ENCODE peak calls at places on chromosomes 2 and 18, in eight cellular contexts. One of them, this sample, is unnamed. For H3K4me1, the result is how much of the 10 kb centered on the place peaks cover.

GRCh38 chr18:47881752-47882455 is 48.6 kb downstream of the SMAD2 start:
- DNase-seq in CD8-positive, alpha-beta T cell: no peak
- DNase-seq in PC-3: peak
- DNase-seq in PC-9: peak
- DNase-seq in psoas muscle: no peak
- DNase-seq in sigmoid colon: no peak
- DNase-seq in lung: no peak
- DNase-seq in heart right ventricle: no peak
- DNase-seq in this sample: no peak

GRCh38 chr18:57569133-57569532 is 17.4 kb downstream of the FECH start:
- DNase-seq in CD8-positive, alpha-beta T cell: no peak
- DNase-seq in PC-3: no peak
- DNase-seq in PC-9: no peak
- DNase-seq in psoas muscle: no peak
- DNase-seq in sigmoid colon: no peak
- DNase-seq in lung: no peak
- DNase-seq in heart right ventricle: no peak
- DNase-seq in this sample: no peak

GRCh38 chr2:88239781-88240180 is 69.6 kb downstream of the THNSL2 start:
- DNase-seq in CD8-positive, alpha-beta T cell: peak
- DNase-seq in PC-3: no peak
- DNase-seq in PC-9: no peak
- DNase-seq in psoas muscle: no peak
- DNase-seq in sigmoid colon: no peak
- DNase-seq in lung: no peak
- DNase-seq in heart right ventricle: no peak
- DNase-seq in this sample: no peak

GRCh38 chr2:128997166-128997866 is 678.6 kb upstream of the HS6ST1 start:
- DNase-seq in CD8-positive, alpha-beta T cell: no peak
- DNase-seq in PC-3: no peak
- DNase-seq in PC-9: no peak
- DNase-seq in psoas muscle: no peak
- DNase-seq in sigmoid colon: no peak
- DNase-seq in lung: no peak
- DNase-seq in heart right ventricle: no peak
- DNase-seq in this sample: no peak

GRCh38 chr2:200380833-200381542 is 74.5 kb downstream of the SPATS2L start:
- DNase-seq in CD8-positive, alpha-beta T cell: no peak
- DNase-seq in PC-3: no peak
- DNase-seq in PC-9: peak
- DNase-seq in psoas muscle: no peak
- DNase-seq in sigmoid colon: no peak
- DNase-seq in lung: no peak
- DNase-seq in heart right ventricle: no peak
- DNase-seq in this sample: no peak

GRCh38 chr2:195899226-195899625 is 169.4 kb downstream of the DNAH7 start:
- DNase-seq in CD8-positive, alpha-beta T cell: no peak
- DNase-seq in PC-3: no peak
- DNase-seq in PC-9: no peak
- DNase-seq in psoas muscle: no peak
- DNase-seq in sigmoid colon: no peak
- DNase-seq in lung: no peak
- DNase-seq in heart right ventricle: no peak
- DNase-seq in this sample: no peak

GRCh38 chr2:196987654-196988364 is 61.3 kb upstream of the PGAP1 start:
- DNase-seq in CD8-positive, alpha-beta T cell: no peak
- DNase-seq in PC-3: peak
- DNase-seq in PC-9: peak
- DNase-seq in psoas muscle: no peak
- DNase-seq in sigmoid colon: no peak
- DNase-seq in lung: no peak
- DNase-seq in heart right ventricle: no peak
- DNase-seq in this sample: no peak

GRCh38 chr2:146741260-146741659 is 1103.6 kb upstream of the ACVR2A start:
- DNase-seq in CD8-positive, alpha-beta T cell: no peak
- DNase-seq in PC-3: peak
- DNase-seq in PC-9: no peak
- DNase-seq in psoas muscle: no peak
- DNase-seq in sigmoid colon: no peak
- DNase-seq in lung: no peak
- DNase-seq in heart right ventricle: no peak
- DNase-seq in this sample: no peak

GRCh38 chr2:196181484-196181883 is 10.1 kb upstream of the STK17B start:
- DNase-seq in CD8-positive, alpha-beta T cell: no peak
- DNase-seq in PC-3: no peak
- DNase-seq in PC-9: no peak
- DNase-seq in psoas muscle: no peak
- DNase-seq in sigmoid colon: no peak
- DNase-seq in lung: no peak
- DNase-seq in heart right ventricle: no peak
- DNase-seq in this sample: no peak

GRCh38 chr2:203913947-203914346 is 22.6 kb upstream of the ICOS start:
- DNase-seq in CD8-positive, alpha-beta T cell: no peak
- DNase-seq in PC-3: no peak
- DNase-seq in PC-9: no peak
- DNase-seq in psoas muscle: no peak
- DNase-seq in sigmoid colon: no peak
- DNase-seq in lung: no peak
- DNase-seq in heart right ventricle: no peak
- DNase-seq in this sample: no peak

GRCh38 chr2:203905661-203906060 is 30.9 kb upstream of the ICOS start:
- DNase-seq in CD8-positive, alpha-beta T cell: no peak
- DNase-seq in PC-3: no peak
- DNase-seq in PC-9: no peak
- DNase-seq in psoas muscle: no peak
- DNase-seq in sigmoid colon: no peak
- DNase-seq in lung: no peak
- DNase-seq in heart right ventricle: no peak
- DNase-seq in this sample: no peak

GRCh38 chr2:203908344-203909185 is 28.0 kb upstream of the ICOS start:
- DNase-seq in CD8-positive, alpha-beta T cell: no peak
- DNase-seq in PC-3: no peak
- DNase-seq in PC-9: no peak
- DNase-seq in psoas muscle: no peak
- DNase-seq in sigmoid colon: no peak
- DNase-seq in lung: no peak
- DNase-seq in heart right ventricle: no peak
- DNase-seq in this sample: no peak

GRCh38 chr2:203909192-203909945 is 27.2 kb upstream of the ICOS start:
- DNase-seq in CD8-positive, alpha-beta T cell: no peak
- DNase-seq in PC-3: peak
- DNase-seq in PC-9: no peak
- DNase-seq in psoas muscle: no peak
- DNase-seq in sigmoid colon: no peak
- DNase-seq in lung: no peak
- DNase-seq in heart right ventricle: no peak
- DNase-seq in this sample: peak

DNA sequence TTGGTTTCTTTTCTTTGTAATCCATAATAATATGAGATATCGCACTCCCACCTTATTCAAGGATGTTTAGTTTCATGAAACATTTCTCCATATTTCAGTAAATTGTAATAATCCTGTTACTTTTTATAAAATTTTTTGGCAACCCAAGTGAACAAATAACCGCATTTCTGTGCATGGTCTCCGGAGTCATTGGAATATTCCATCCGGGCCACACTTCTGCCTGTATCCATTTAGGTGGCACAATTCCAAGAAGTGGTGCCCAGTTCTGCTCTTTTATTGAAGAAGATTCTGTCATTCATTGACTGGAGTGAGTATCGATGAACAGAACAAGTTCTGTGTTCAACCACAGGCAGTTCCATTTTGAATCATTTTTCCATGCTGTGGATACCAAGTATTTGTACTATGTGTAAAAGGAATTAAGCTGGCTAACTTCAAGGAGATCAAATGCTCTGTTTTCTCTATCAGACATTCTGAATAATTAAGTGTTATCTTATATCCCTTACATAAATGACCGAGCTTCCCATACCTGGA is 26.6 kb upstream of the ICOS start:
- DNase-seq in CD8-positive, alpha-beta T cell: no peak
- DNase-seq in PC-3: no peak
- DNase-seq in PC-9: no peak
- DNase-seq in psoas muscle: no peak
- DNase-seq in sigmoid colon: no peak
- DNase-seq in lung: no peak
- DNase-seq in heart right ventricle: no peak
- DNase-seq in this sample: no peak
- TF ChIP-seq CTCF in CD8-positive, alpha-beta T cell: peak
- TF ChIP-seq CTCF in PC-3: peak
- TF ChIP-seq CTCF in PC-9: peak
- TF ChIP-seq CTCF in psoas muscle: no peak
- TF ChIP-seq CTCF in sigmoid colon: no peak
- TF ChIP-seq CTCF in lung: no peak
- TF ChIP-seq CTCF in heart right ventricle: no peak
- TF ChIP-seq CTCF in this sample: no peak

DNA sequence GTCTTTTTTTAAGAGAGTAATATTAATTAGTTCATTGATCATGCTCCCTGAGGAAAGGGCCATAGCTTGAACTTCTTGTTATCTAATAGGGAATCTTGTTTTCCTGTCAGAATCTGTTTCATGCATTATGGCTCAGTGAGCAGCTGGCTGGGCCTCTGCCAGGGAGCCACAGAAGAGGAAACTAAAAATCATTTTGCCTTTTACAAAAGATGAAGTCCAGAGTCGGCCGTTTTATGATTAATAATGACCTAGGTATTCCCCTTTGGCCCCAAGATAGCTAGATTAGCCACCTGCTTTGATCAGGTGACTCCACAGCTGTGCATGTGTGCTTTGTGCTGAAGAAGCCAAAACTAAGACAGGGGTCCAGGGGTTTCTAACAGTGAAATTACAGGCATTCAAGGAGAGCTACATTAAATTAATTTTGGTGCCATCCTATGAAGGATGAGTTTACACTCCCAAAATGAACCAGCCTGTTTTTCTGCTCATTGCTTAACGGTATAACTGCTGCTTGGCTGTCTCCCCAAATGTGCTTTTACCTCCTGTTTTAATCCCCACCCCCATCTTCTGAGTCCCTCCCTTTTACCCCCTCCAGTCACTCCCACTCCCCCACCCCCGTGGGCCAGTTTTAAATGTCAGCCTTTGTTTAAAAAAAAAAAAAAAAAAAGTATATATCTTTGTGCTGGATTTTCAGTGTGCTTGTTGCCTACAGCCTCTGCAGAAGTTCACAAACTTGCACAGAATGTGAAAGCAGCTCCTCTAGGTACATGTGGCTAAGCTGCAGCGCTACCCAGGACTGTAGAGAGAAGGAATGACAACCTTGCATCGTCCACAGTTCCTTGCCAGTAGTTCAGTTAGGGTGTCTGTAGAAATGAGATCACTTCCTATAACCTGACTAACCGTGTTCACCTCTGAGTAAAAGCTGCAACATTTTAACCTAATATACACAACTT is 93.1 kb downstream of the CABLES1 start:
- DNase-seq in CD8-positive, alpha-beta T cell: peak
- DNase-seq in PC-3: peak
- DNase-seq in PC-9: no peak
- DNase-seq in psoas muscle: no peak
- DNase-seq in sigmoid colon: no peak
- DNase-seq in lung: no peak
- DNase-seq in heart right ventricle: no peak
- DNase-seq in this sample: no peak
- H3K4me1 ChIP-seq in CD8-positive, alpha-beta T cell: under half
- H3K4me1 ChIP-seq in PC-3: half or more
- H3K4me1 ChIP-seq in PC-9: under half
- H3K4me1 ChIP-seq in psoas muscle: under half
- H3K4me1 ChIP-seq in sigmoid colon: under half
- H3K4me1 ChIP-seq in lung: under half
- H3K4me1 ChIP-seq in heart right ventricle: half or more
- H3K4me1 ChIP-seq in this sample: under half

DNA sequence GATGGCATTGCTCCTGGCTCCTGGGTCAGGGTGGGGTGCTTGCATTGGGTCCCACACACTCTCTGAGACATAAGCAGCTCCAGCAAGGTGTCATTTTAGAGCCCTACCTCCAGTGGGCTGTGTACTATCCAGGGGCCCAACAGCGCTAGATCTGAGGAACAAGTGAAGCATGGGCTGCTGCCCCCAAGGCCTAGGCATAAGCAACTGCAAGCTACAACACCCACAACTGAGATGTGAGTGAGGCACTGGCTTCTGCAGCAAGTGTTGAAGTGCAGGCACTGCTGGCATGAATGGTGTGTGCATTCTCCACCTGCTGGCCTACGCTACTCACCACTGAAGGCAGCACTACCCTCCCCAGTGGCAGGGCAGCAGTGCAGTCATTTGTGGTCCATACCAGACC is 81.0 kb upstream of the STK39 start:
- DNase-seq in CD8-positive, alpha-beta T cell: no peak
- DNase-seq in PC-3: no peak
- DNase-seq in PC-9: no peak
- DNase-seq in psoas muscle: no peak
- DNase-seq in sigmoid colon: no peak
- DNase-seq in lung: no peak
- DNase-seq in heart right ventricle: no peak
- DNase-seq in this sample: peak
- TF ChIP-seq CTCF in CD8-positive, alpha-beta T cell: no peak
- TF ChIP-seq CTCF in PC-3: no peak
- TF ChIP-seq CTCF in PC-9: no peak
- TF ChIP-seq CTCF in psoas muscle: no peak
- TF ChIP-seq CTCF in sigmoid colon: no peak
- TF ChIP-seq CTCF in lung: no peak
- TF ChIP-seq CTCF in heart right ventricle: no peak
- TF ChIP-seq CTCF in this sample: peak

DNA sequence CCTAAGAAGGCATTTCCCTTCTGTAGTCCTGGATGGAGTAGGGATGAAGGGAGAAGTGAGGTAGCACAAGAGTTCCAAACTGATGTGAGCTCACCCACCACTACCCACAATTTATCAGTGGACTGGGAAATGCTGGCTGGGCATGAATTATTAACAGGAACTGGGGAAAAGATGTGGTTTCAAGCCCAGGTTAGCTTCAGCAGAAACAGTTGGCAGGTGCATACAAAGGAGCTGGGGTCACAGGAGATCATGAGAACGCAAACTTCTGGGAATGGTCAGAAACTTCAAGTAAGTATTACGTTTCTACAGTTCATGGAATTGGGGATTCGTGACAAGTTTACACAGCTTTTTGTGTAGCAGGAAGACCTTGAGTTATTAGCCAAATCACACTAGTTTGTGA is 5.4 kb downstream of the CCDC141 start:
- DNase-seq in CD8-positive, alpha-beta T cell: no peak
- DNase-seq in PC-3: no peak
- DNase-seq in PC-9: no peak
- DNase-seq in psoas muscle: no peak
- DNase-seq in sigmoid colon: no peak
- DNase-seq in lung: no peak
- DNase-seq in heart right ventricle: no peak
- DNase-seq in this sample: no peak
- H3K4me1 ChIP-seq in CD8-positive, alpha-beta T cell: under half
- H3K4me1 ChIP-seq in PC-3: under half
- H3K4me1 ChIP-seq in PC-9: under half
- H3K4me1 ChIP-seq in psoas muscle: under half
- H3K4me1 ChIP-seq in sigmoid colon: under half
- H3K4me1 ChIP-seq in lung: under half
- H3K4me1 ChIP-seq in heart right ventricle: under half
- H3K4me1 ChIP-seq in this sample: under half